ENCODE peak calls at places on chromosomes 6 and 20, in six cellular contexts. Q is body of pancreas, C is HFF-Myc, A is AG04449, P is neural progenitor cell, Z is BJ. J is an unnamed sample.

GRCh38 chr20:1912056-1912455 is 16.8 kb downstream of the SIRPA start:
- DNase-seq in Q (no peak), C (no peak), A (no peak), P (no peak), Z (no peak), J (peak)

GRCh38 chr6:138580801-138581200 is 81.5 kb upstream of the NHSL1 start:
- DNase-seq in Q (no peak), C (no peak), A (no peak), P (no peak), Z (no peak), J (no peak)

GRCh38 chr20:48285656-48286055 is 500.4 kb upstream of the SULF2 start:
- DNase-seq in Q (no peak), C (no peak), A (no peak), P (no peak), Z (no peak), J (no peak)

GRCh38 chr6:170206317-170206621 is 84.6 kb downstream of the DLL1 start:
- DNase-seq in Q (no peak), C (no peak), A (no peak), P (no peak), Z (no peak), J (no peak)

GRCh38 chr20:58647814-58648501 is 3.1 kb upstream of the STX16 start:
- DNase-seq in Q (no peak), C (no peak), A (peak), P (no peak), Z (peak), J (peak)

GRCh38 chr20:3811421-3812258 is 8.7 kb upstream of the AP5S1 start:
- DNase-seq in Q (peak), C (peak), A (peak), P (no peak), Z (peak), J (peak)

GRCh38 chr6:130672153-130672552 is 155.1 kb upstream of the SMLR1 start:
- DNase-seq in Q (no peak), C (no peak), A (no peak), P (no peak), Z (no peak), J (no peak)

GRCh38 chr6:104688283-104688969 is 171.3 kb downstream of the HACE1 start:
- DNase-seq in Q (no peak), C (no peak), A (no peak), P (no peak), Z (no peak), J (no peak)

GRCh38 chr20:53823121-53823764 is 229.6 kb upstream of the ZNF217 start:
- DNase-seq in Q (no peak), C (no peak), A (no peak), P (no peak), Z (no peak), J (no peak)

GRCh38 chr20:45221076-45221475 is at the start of gene SEMG2:
- DNase-seq in Q (no peak), C (no peak), A (no peak), P (no peak), Z (no peak), J (no peak)

GRCh38 chr6:52598123-52598823 is 21.4 kb upstream of the TRAM2 start:
- DNase-seq in Q (peak), C (no peak), A (no peak), P (peak), Z (no peak), J (peak)

GRCh38 chr6:17687136-17687535 is 19.6 kb downstream of the NUP153 start:
- DNase-seq in Q (no peak), C (no peak), A (no peak), P (no peak), Z (no peak), J (no peak)

GRCh38 chr20:37243076-37243936 is 18.3 kb downstream of the GHRH start:
- DNase-seq in Q (no peak), C (no peak), A (no peak), P (peak), Z (no peak), J (no peak)

GRCh38 chr20:16020971-16021370 is 552.3 kb downstream of the KIF16B start:
- DNase-seq in Q (no peak), C (no peak), A (no peak), P (no peak), Z (no peak), J (peak)

GRCh38 chr6:57013501-57013900 is 33.0 kb upstream of the KIAA1586 start:
- DNase-seq in Q (no peak), C (peak), A (peak), P (no peak), Z (peak), J (peak)

GRCh38 chr6:160088069-160088773 is 33.4 kb upstream of the SLC22A1 start:
- DNase-seq in Q (peak), C (peak), A (peak), P (peak), Z (peak), J (peak)

GRCh38 chr20:35048739-35049138 is 43.9 kb downstream of the TRPC4AP start:
- DNase-seq in Q (no peak), C (no peak), A (no peak), P (peak), Z (no peak), J (no peak)

GRCh38 chr20:38601216-38602184 is at the start of gene ARHGAP40:
- DNase-seq in Q (no peak), C (no peak), A (no peak), P (peak), Z (no peak), J (no peak)

GRCh38 chr6:127247114-127248096 is 19.3 kb upstream of the RNF146 start:
- DNase-seq in Q (no peak), C (no peak), A (no peak), P (no peak), Z (no peak), J (peak)

GRCh38 chr6:169852504-169853195 is 101.2 kb downstream of the ERMARD start:
- DNase-seq in Q (no peak), C (no peak), A (no peak), P (no peak), Z (no peak), J (no peak)

GRCh38 chr6:53313784-53314382 is 34.9 kb downstream of the ELOVL5 start:
- DNase-seq in Q (no peak), C (no peak), A (no peak), P (no peak), Z (no peak), J (peak)

GRCh38 chr6:163427498-163428254 is 13.2 kb downstream of the QKI start:
- DNase-seq in Q (no peak), C (no peak), A (peak), P (peak), Z (peak), J (peak)

GRCh38 chr6:163164175-163164900 is 250.2 kb upstream of the QKI start:
- DNase-seq in Q (no peak), C (no peak), A (no peak), P (no peak), Z (no peak), J (no peak)

GRCh38 chr6:44494011-44494501 is 106.5 kb downstream of the CDC5L start:
- DNase-seq in Q (no peak), C (no peak), A (no peak), P (no peak), Z (peak), J (peak)

GRCh38 chr6:108921547-108922331 is 73.5 kb downstream of the ARMC2 start:
- DNase-seq in Q (peak), C (no peak), A (no peak), P (no peak), Z (no peak), J (no peak)

GRCh38 chr6:63352587-63353281 is 33.0 kb upstream of the LGSN start:
- DNase-seq in Q (peak), C (no peak), A (no peak), P (peak), Z (no peak), J (no peak)
- TF ChIP-seq CTCF in Q (peak), C (peak), A (peak), P (peak), Z (peak), J (peak)

DNA sequence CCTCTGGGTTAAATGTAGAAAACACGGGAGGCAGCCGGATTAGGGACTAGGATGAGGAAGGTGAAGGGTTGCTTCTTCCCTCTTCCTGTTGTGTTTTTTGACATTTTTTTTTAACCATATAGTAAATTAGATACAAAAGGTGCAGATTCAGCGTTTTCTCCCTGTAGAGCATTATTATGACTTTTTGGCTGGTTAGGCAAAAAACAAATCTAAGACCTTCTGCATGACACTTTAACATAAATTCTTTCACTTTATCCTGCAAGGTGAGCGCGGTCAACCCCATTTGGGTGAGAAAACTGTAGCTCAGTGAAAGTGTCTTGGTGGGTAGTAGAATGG is 1.3 kb downstream of the SLC16A10 start:
- DNase-seq in Q (no peak), C (no peak), A (no peak), P (no peak), Z (no peak), J (no peak)
- H3K4me3 ChIP-seq in Q (peak), C (no peak), A (no peak), P (peak), Z (no peak), J (no peak)

GRCh38 chr6:144165784-144166183 is 15.5 kb downstream of the STX11 start:
- DNase-seq in Q (no peak), C (no peak), A (no peak), P (no peak), Z (no peak), J (no peak)

GRCh38 chr6:144161970-144162369 is 11.7 kb downstream of the STX11 start:
- DNase-seq in Q (no peak), C (no peak), A (no peak), P (no peak), Z (no peak), J (no peak)

GRCh38 chr6:144160452-144160851 is 10.1 kb downstream of the STX11 start:
- DNase-seq in Q (no peak), C (no peak), A (no peak), P (no peak), Z (no peak), J (no peak)

GRCh38 chr6:144159727-144160126 is 9.4 kb downstream of the STX11 start:
- DNase-seq in Q (no peak), C (no peak), A (no peak), P (no peak), Z (no peak), J (no peak)

GRCh38 chr6:144162977-144163376 is 12.7 kb downstream of the STX11 start:
- DNase-seq in Q (no peak), C (no peak), A (no peak), P (no peak), Z (no peak), J (no peak)
- TF ChIP-seq CTCF in Q (no peak), C (no peak), A (no peak), P (no peak), Z (no peak), J (no peak)

GRCh38 chr6:145656128-145656527 is 79.2 kb downstream of the EPM2A start:
- DNase-seq in Q (no peak), C (no peak), A (no peak), P (no peak), Z (no peak), J (peak)

GRCh38 chr6:145647602-145648001 is 87.7 kb downstream of the EPM2A start:
- DNase-seq in Q (no peak), C (no peak), A (no peak), P (no peak), Z (no peak), J (no peak)

GRCh38 chr6:145648149-145648548 is 87.2 kb downstream of the EPM2A start:
- DNase-seq in Q (no peak), C (no peak), A (no peak), P (no peak), Z (no peak), J (no peak)

GRCh38 chr6:145652572-145652971 is 82.7 kb downstream of the EPM2A start:
- DNase-seq in Q (no peak), C (no peak), A (no peak), P (no peak), Z (no peak), J (no peak)

GRCh38 chr6:145651988-145652387 is 83.3 kb downstream of the EPM2A start:
- DNase-seq in Q (no peak), C (no peak), A (no peak), P (no peak), Z (no peak), J (no peak)
- H3K4me3 ChIP-seq in Q (no peak), C (no peak), A (no peak), P (no peak), Z (no peak), J (no peak)

GRCh38 chr6:165002866-165003265 is 306.5 kb downstream of the C6orf118 start:
- DNase-seq in Q (no peak), C (no peak), A (no peak), P (no peak), Z (no peak), J (no peak)
- TF ChIP-seq CTCF in Q (no peak), C (no peak), A (no peak), P (no peak), Z (no peak), J (no peak)

GRCh38 chr6:27375613-27376079 is 12.9 kb upstream of the ZNF391 start:
- DNase-seq in Q (no peak), C (no peak), A (no peak), P (peak), Z (no peak), J (no peak)
- H3K4me3 ChIP-seq in Q (no peak), C (peak), A (no peak), P (peak), Z (no peak), J (no peak)

J was measured in foreskin fibroblast.